ENCODE peak calls at places on chromosomes 5 and 9, in nine cellular contexts. Z is activated naive CD8-positive, alpha-beta T cell treated with anti-CD3 and anti-CD28 coated beads, Interleukin-2, amount 50 U/mL, for 16 hours; I is NCI-H526; S is T-helper 2 cell; D is activated effector memory CD4-positive, alpha-beta T cell treated with anti-CD3 and anti-CD28 coated beads, Interleukin-2, amount 50 U/mL, for 16 hours; M is GM19239; L is stimulated activated CD8-positive, alpha-beta memory T cell treated with anti-CD3 and anti-CD28 coated beads, Interleukin-15, amount 100 ng/mL, for 24 hours; H is T-helper 17 cell; Y is GM12891. T is an unnamed sample.

GRCh38 chr5:151037561-151038291 is 17.3 kb downstream of the GPX3 start:
- DNase-seq in S (no peak), L (no peak), Z (no peak), D (no peak), M (no peak), Y (no peak), I (no peak), H (no peak), T (no peak)

GRCh38 chr5:73625905-73626811 is at the start of gene ARHGEF28:
- DNase-seq in M (peak; percentile 46), S (peak; percentile 39), L (no peak), D (peak; percentile 64), I (peak; percentile 75), Z (no peak), H (peak; percentile 12), Y (peak; percentile 41), T (peak; percentile 37)

GRCh38 chr5:56148453-56148971 is 84.6 kb downstream of the ANKRD55 start:
- DNase-seq in S (peak; percentile 98), M (peak; percentile 33), H (no peak), Z (no peak), L (no peak), Y (peak; percentile 33), I (no peak), D (no peak), T (no peak)

GRCh38 chr9:111483419-111483861 is 743 bp downstream of the ECPAS start:
- DNase-seq in L (peak; percentile 13), D (peak; percentile 83), Y (peak; percentile 55), Z (peak; percentile 16), I (peak; percentile 67), M (peak; percentile 64), S (peak; percentile 74), H (peak; percentile 47), T (peak; percentile 53)

GRCh38 chr5:126826619-126827215 is 49.8 kb downstream of the LMNB1 start:
- DNase-seq in Z (no peak), H (no peak), M (no peak), L (no peak), I (no peak), Y (no peak), D (no peak), S (no peak), T (no peak)

GRCh38 chr5:91016954-91017690 is 366.0 kb downstream of the ARRDC3 start:
- DNase-seq in H (no peak), I (no peak), Z (no peak), Y (no peak), L (no peak), D (no peak), M (no peak), S (no peak), T (no peak)

GRCh38 chr9:21395778-21396717 is 10.8 kb upstream of the IFNA2 start:
- DNase-seq in H (peak; percentile 45), S (peak; percentile 55), Z (peak; percentile 18), L (peak; percentile 23), D (peak; percentile 86), Y (peak; percentile 16), M (no peak), I (peak; percentile 73), T (peak; percentile 4)

GRCh38 chr5:172637122-172637580 is 3.9 kb upstream of the NEURL1B start:
- DNase-seq in D (peak; percentile 48), Z (no peak), I (peak; percentile 93), S (no peak), Y (no peak), L (no peak), H (no peak), M (no peak), T (no peak)

GRCh38 chr9:132546148-132547051 is 36.0 kb upstream of the BARHL1 start:
- DNase-seq in M (no peak), Y (peak; percentile 36), I (peak; percentile 51), S (no peak), D (no peak), Z (no peak), H (no peak), L (no peak), T (no peak)

GRCh38 chr9:131282688-131283422 is 6.5 kb upstream of the FAM78A start:
- DNase-seq in I (peak; percentile 37), D (no peak), H (no peak), Y (no peak), Z (no peak), S (no peak), L (no peak), M (no peak), T (no peak)

GRCh38 chr5:3342271-3343100 is 253.1 kb upstream of the IRX1 start:
- DNase-seq in D (no peak), L (no peak), Y (no peak), S (no peak), Z (no peak), M (no peak), I (no peak), H (no peak), T (no peak)

GRCh38 chr5:75457691-75458090 is 53.7 kb downstream of the CERT1 start:
- DNase-seq in Y (no peak), L (no peak), D (no peak), M (no peak), Z (no peak), H (no peak), I (no peak), S (no peak), T (no peak)

GRCh38 chr5:151216781-151217180 is 7.1 kb downstream of the CCDC69 start:
- DNase-seq in Y (no peak), I (no peak), L (no peak), Z (no peak), M (no peak), S (no peak), D (peak; percentile 8), H (no peak), T (no peak)

GRCh38 chr5:147445951-147446350 is 63.9 kb downstream of the DPYSL3 start:
- DNase-seq in I (no peak), M (no peak), Z (no peak), L (no peak), S (no peak), Y (no peak), H (no peak), D (no peak), T (no peak)

GRCh38 chr5:155943516-155944407 is 383.2 kb upstream of the SGCD start:
- DNase-seq in D (peak; percentile 64), Z (no peak), Y (peak; percentile 6), I (peak; percentile 52), M (peak; percentile 10), S (peak; percentile 29), H (no peak), L (no peak), T (no peak)

GRCh38 chr5:150159741-150160179 is 4.1 kb upstream of the PDGFRB start:
- DNase-seq in S (no peak), D (no peak), L (no peak), I (no peak), M (no peak), H (no peak), Y (no peak), Z (no peak), T (no peak)

GRCh38 chr5:134289509-134290113 is 63.7 kb upstream of the PPP2CA start:
- DNase-seq in Z (no peak), I (peak; percentile 69), S (peak; percentile 34), H (peak; percentile 14), D (peak; percentile 70), L (no peak), M (peak; percentile 35), Y (peak; percentile 10), T (peak; percentile 13)

GRCh38 chr9:101326035-101326434 is 58.8 kb downstream of the BAAT start:
- DNase-seq in I (no peak), Z (no peak), Y (no peak), M (no peak), L (no peak), S (no peak), H (no peak), D (no peak), T (no peak)

GRCh38 chr9:108019821-108020220 is 530.3 kb upstream of the KLF4 start:
- DNase-seq in M (no peak), S (no peak), D (no peak), I (no peak), L (no peak), Z (no peak), Y (no peak), H (no peak), T (no peak)

GRCh38 chr5:5351288-5352089 is 71.0 kb upstream of the ICE1 start:
- DNase-seq in M (no peak), L (no peak), H (no peak), Y (no peak), S (no peak), I (no peak), Z (no peak), D (no peak), T (no peak)

GRCh38 chr9:33782395-33783152 is 12.8 kb upstream of the PRSS3 start:
- DNase-seq in M (no peak), S (no peak), I (no peak), D (no peak), Y (no peak), Z (no peak), L (no peak), H (no peak), T (no peak)

GRCh38 chr9:92725726-92726125 is 38.9 kb downstream of the BICD2 start:
- DNase-seq in I (no peak), M (no peak), S (no peak), H (no peak), L (no peak), D (peak; percentile 44), Y (no peak), Z (no peak), T (no peak)

GRCh38 chr9:69758981-69759477 is 782 bp downstream of the PTAR1 start:
- DNase-seq in M (no peak), Z (no peak), D (no peak), Y (no peak), S (peak; percentile 38), I (no peak), L (no peak), H (no peak), T (no peak)

GRCh38 chr9:81535542-81536241 is 153.7 kb downstream of the TLE1 start:
- DNase-seq in L (no peak), H (no peak), M (no peak), I (no peak), Y (no peak), D (no peak), S (no peak), Z (no peak), T (no peak)

GRCh38 chr5:78235289-78235688 is 59.2 kb downstream of the AP3B1 start:
- DNase-seq in S (no peak), D (no peak), M (no peak), Z (no peak), I (no peak), H (no peak), L (no peak), Y (no peak), T (no peak)

GRCh38 chr9:91138760-91139159 is 223.0 kb downstream of the AUH start:
- DNase-seq in Y (no peak), S (no peak), L (no peak), Z (no peak), H (no peak), M (no peak), I (no peak), D (no peak), T (no peak)

GRCh38 chr9:116298992-116299391 is 145.4 kb downstream of the PAPPA start:
- DNase-seq in L (no peak), Z (no peak), Y (no peak), M (no peak), D (no peak), I (no peak), S (no peak), H (no peak), T (no peak)

T was measured in GM12892.